ENCODE peak calls at places on chromosomes 16 and 17, in seven cellular contexts. O is mucosa of descending colon, M is lower leg skin, L is GM12865, R is RWPE2, T is osteoblast, B is cardiac muscle cell. K is an unnamed sample.

GRCh38 chr16:67544329-67544841 is 15.8 kb downstream of the RIPOR1 start:
- DNase-seq in B (no peak), L (no peak), R (no peak), O (no peak), M (no peak), T (peak), K (no peak)

GRCh38 chr16:31487720-31488629 is 5.1 kb downstream of the SLC5A2 start:
- DNase-seq in R (no peak), L (peak), B (peak), O (peak), M (peak), T (peak), K (peak)

GRCh38 chr16:9778879-9779278 is 403.3 kb downstream of the GRIN2A start:
- DNase-seq in B (no peak), L (no peak), O (no peak), T (no peak), M (no peak), R (no peak), K (no peak)

GRCh38 chr17:43401293-43401692 is 2.5 kb downstream of the ARL4D start:
- DNase-seq in B (peak), M (no peak), R (peak), L (no peak), O (no peak), T (peak), K (peak)

GRCh38 chr17:1482686-1483445 is 9.6 kb downstream of the MYO1C start:
- DNase-seq in M (no peak), O (no peak), B (peak), R (no peak), L (no peak), T (peak), K (no peak)

GRCh38 chr17:63697341-63698286 is 2.3 kb downstream of the LIMD2 start:
- DNase-seq in L (peak), M (no peak), B (peak), R (no peak), T (peak), O (peak), K (peak)

GRCh38 chr16:71459510-71459909 is 2.5 kb downstream of the ZNF23 start:
- DNase-seq in B (no peak), O (no peak), M (no peak), L (no peak), R (no peak), T (no peak), K (no peak)

GRCh38 chr17:76549539-76549938 is 9.7 kb downstream of the PRCD start:
- DNase-seq in M (no peak), L (no peak), R (no peak), O (no peak), T (no peak), B (no peak), K (no peak)

GRCh38 chr17:44766409-44767038 is 7.7 kb downstream of the ADAM11 start:
- DNase-seq in R (no peak), M (no peak), O (no peak), T (peak), B (no peak), L (no peak), K (no peak)

GRCh38 chr16:11774065-11774626 is 22.9 kb downstream of the ZC3H7A start:
- DNase-seq in T (no peak), M (no peak), R (no peak), L (peak), B (no peak), O (no peak), K (no peak)

GRCh38 chr16:83200005-83200779 is 573.4 kb downstream of the CDH13 start:
- DNase-seq in R (no peak), O (no peak), T (no peak), M (no peak), L (peak), B (peak), K (no peak)
- TF ChIP-seq CTCF in R (no peak), O (no peak), T (peak), M (no peak), L (peak), B (peak), K (no peak)

DNA sequence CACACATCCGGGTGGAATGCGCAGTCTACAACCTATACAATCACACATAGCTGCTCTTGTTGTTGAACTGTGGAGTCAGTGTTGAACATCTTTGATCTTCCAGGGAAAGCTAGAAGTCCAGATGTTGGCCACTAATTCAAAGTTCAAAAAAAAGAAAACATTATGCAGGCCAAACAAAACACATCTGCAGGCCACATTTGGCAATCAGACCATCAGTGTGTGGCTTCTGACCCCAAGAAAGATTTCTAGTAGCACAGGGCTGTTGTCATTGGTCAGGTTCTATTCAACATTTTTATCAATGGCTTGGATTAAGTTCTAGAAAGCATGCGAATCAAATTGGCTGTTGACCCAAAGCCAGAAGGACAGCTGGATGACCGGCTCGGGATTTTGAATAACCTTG is 187.4 kb downstream of the RGS9 start:
- DNase-seq in O (no peak), L (no peak), M (no peak), T (no peak), B (no peak), R (no peak), K (no peak)
- H3K4me3 ChIP-seq in O (no peak), L (no peak), M (no peak), T (no peak), B (no peak), R (no peak), K (no peak)

DNA sequence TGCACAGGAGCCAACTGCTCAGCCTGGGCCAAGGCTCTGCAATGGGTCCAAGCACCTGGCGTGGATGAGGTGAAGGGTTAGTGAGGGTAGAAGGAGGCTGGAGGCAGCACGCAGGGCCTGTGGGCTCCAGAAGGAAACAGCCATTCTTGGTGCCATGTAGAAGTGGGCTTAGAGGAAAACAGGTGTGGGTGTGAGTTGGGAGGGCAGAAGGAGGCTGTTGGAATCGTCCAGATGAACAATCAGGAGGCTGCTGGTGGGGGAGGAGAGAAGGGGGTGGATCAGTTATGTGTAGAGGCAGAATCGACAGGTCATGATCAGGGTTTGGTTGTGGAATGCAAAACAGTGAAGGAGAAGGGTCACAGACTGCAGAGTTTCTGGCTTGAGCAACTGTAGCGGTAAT is 51.7 kb upstream of the ALDH3A2 start:
- DNase-seq in O (no peak), T (peak), B (no peak), L (no peak), R (no peak), M (no peak), K (no peak)
- TF ChIP-seq CTCF in O (no peak), T (no peak), B (no peak), L (no peak), R (no peak), M (no peak), K (no peak)

DNA sequence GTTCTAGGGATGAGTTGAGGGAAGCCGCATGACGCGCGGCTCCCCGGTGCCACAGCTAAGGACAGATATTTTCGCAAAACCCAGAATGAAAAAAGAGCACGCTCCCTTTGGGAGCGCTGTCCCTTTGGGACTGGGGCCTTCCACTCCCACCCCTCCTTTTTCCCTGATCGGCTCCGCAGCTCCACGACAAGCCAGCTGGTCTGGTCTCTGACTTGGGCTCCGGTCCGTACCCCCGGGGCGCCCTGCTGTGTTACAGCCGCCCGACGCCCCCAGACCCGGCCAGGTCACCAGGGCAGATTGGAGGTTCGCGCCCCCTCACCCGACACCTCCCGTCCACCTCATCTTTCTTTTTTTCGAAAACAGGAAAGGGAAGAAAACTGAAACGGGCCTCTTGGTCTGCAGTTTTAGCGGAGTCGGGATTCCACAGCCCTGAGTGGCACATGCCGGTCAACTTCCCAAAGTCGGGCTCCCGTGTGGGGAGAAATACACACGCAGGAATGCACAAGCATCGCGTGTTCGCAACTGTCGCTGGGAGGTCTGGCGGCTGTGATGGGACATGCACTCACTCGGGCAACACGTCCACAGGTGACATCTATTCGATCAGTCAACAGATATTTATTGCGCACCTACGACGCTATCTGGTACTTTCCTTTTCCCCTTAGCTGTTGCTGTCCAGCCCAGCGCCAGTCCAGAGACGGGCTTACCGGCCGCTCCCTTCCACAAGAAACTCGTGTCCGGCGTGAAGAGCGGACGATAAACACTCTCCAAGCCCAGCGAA is 3.9 kb upstream of the SOX9 start:
- DNase-seq in R (no peak), B (peak), L (no peak), O (peak), T (peak), M (no peak), K (no peak)
- H3K4me3 ChIP-seq in R (no peak), B (peak), L (no peak), O (no peak), T (peak), M (no peak), K (no peak)